ENCODE peak calls at places on chromosomes 2 and 18, in four cellular contexts. One of them, this sample, is unnamed.

GRCh38 chr18:5975111-5975622 is 79.8 kb upstream of the TMEM200C start:
- DNase-seq in A549: no peak
- DNase-seq in caudate nucleus: no peak
- DNase-seq in stimulated activated naive CD8-positive, alpha-beta T cell treated with anti-CD3 and anti-CD28 coated beads, Interleukin-15, Interleukin-2, amounts not matched to agents 100 U/mL and 50 U/mL, for 24 hours: no peak
- DNase-seq in this sample: no peak

GRCh38 chr2:217289153-217289908 is 429.5 kb upstream of the TNP1 start:
- DNase-seq in stimulated activated naive CD8-positive, alpha-beta T cell treated with anti-CD3 and anti-CD28 coated beads, Interleukin-15, Interleukin-2, amounts not matched to agents 100 U/mL and 50 U/mL, for 24 hours: no peak
- DNase-seq in caudate nucleus: no peak
- DNase-seq in A549: no peak
- DNase-seq in this sample: no peak

GRCh38 chr2:140892911-140893637 is 1237.7 kb downstream of the LRP1B start:
- DNase-seq in A549: no peak
- DNase-seq in caudate nucleus: no peak
- DNase-seq in stimulated activated naive CD8-positive, alpha-beta T cell treated with anti-CD3 and anti-CD28 coated beads, Interleukin-15, Interleukin-2, amounts not matched to agents 100 U/mL and 50 U/mL, for 24 hours: no peak
- DNase-seq in this sample: no peak

GRCh38 chr18:43751835-43752234 is 474.5 kb upstream of the SYT4 start:
- DNase-seq in A549: no peak
- DNase-seq in stimulated activated naive CD8-positive, alpha-beta T cell treated with anti-CD3 and anti-CD28 coated beads, Interleukin-15, Interleukin-2, amounts not matched to agents 100 U/mL and 50 U/mL, for 24 hours: no peak
- DNase-seq in caudate nucleus: no peak
- DNase-seq in this sample: no peak

GRCh38 chr2:216081487-216082387 is at the start of the genes PECR and TMEM169:
- DNase-seq in caudate nucleus: peak
- DNase-seq in A549: peak
- DNase-seq in stimulated activated naive CD8-positive, alpha-beta T cell treated with anti-CD3 and anti-CD28 coated beads, Interleukin-15, Interleukin-2, amounts not matched to agents 100 U/mL and 50 U/mL, for 24 hours: peak
- DNase-seq in this sample: peak

GRCh38 chr2:119644186-119644585 is 34.8 kb upstream of the TMEM177 start:
- DNase-seq in caudate nucleus: no peak
- DNase-seq in stimulated activated naive CD8-positive, alpha-beta T cell treated with anti-CD3 and anti-CD28 coated beads, Interleukin-15, Interleukin-2, amounts not matched to agents 100 U/mL and 50 U/mL, for 24 hours: no peak
- DNase-seq in A549: no peak
- DNase-seq in this sample: no peak

GRCh38 chr2:121285077-121285449 is at the start of gene TFCP2L1:
- DNase-seq in stimulated activated naive CD8-positive, alpha-beta T cell treated with anti-CD3 and anti-CD28 coated beads, Interleukin-15, Interleukin-2, amounts not matched to agents 100 U/mL and 50 U/mL, for 24 hours: peak
- DNase-seq in caudate nucleus: no peak
- DNase-seq in A549: peak
- DNase-seq in this sample: no peak

GRCh38 chr18:34624551-34624950 is 85.5 kb upstream of the DTNA start:
- DNase-seq in stimulated activated naive CD8-positive, alpha-beta T cell treated with anti-CD3 and anti-CD28 coated beads, Interleukin-15, Interleukin-2, amounts not matched to agents 100 U/mL and 50 U/mL, for 24 hours: no peak
- DNase-seq in caudate nucleus: no peak
- DNase-seq in A549: no peak
- DNase-seq in this sample: no peak

GRCh38 chr18:67199993-67200617 is 316.4 kb downstream of the DSEL start:
- DNase-seq in caudate nucleus: no peak
- DNase-seq in stimulated activated naive CD8-positive, alpha-beta T cell treated with anti-CD3 and anti-CD28 coated beads, Interleukin-15, Interleukin-2, amounts not matched to agents 100 U/mL and 50 U/mL, for 24 hours: no peak
- DNase-seq in A549: peak
- DNase-seq in this sample: no peak

GRCh38 chr2:201254331-201254730 is 6.0 kb upstream of the CASP8 start:
- DNase-seq in caudate nucleus: no peak
- DNase-seq in stimulated activated naive CD8-positive, alpha-beta T cell treated with anti-CD3 and anti-CD28 coated beads, Interleukin-15, Interleukin-2, amounts not matched to agents 100 U/mL and 50 U/mL, for 24 hours: peak
- DNase-seq in A549: no peak
- DNase-seq in this sample: no peak

GRCh38 chr2:203786912-203787311 is 80.5 kb downstream of the CD28 start:
- DNase-seq in caudate nucleus: no peak
- DNase-seq in stimulated activated naive CD8-positive, alpha-beta T cell treated with anti-CD3 and anti-CD28 coated beads, Interleukin-15, Interleukin-2, amounts not matched to agents 100 U/mL and 50 U/mL, for 24 hours: no peak
- DNase-seq in A549: no peak
- DNase-seq in this sample: no peak

GRCh38 chr18:23967321-23968089 is 47.0 kb upstream of the TTC39C start:
- DNase-seq in caudate nucleus: no peak
- DNase-seq in A549: no peak
- DNase-seq in stimulated activated naive CD8-positive, alpha-beta T cell treated with anti-CD3 and anti-CD28 coated beads, Interleukin-15, Interleukin-2, amounts not matched to agents 100 U/mL and 50 U/mL, for 24 hours: peak
- DNase-seq in this sample: no peak

GRCh38 chr2:182372661-182373060 is 54.2 kb downstream of the PDE1A start:
- DNase-seq in caudate nucleus: no peak
- DNase-seq in A549: peak
- DNase-seq in stimulated activated naive CD8-positive, alpha-beta T cell treated with anti-CD3 and anti-CD28 coated beads, Interleukin-15, Interleukin-2, amounts not matched to agents 100 U/mL and 50 U/mL, for 24 hours: no peak
- DNase-seq in this sample: no peak

GRCh38 chr2:232421189-232421785 is 14.6 kb downstream of the ALPG start:
- DNase-seq in caudate nucleus: no peak
- DNase-seq in A549: no peak
- DNase-seq in stimulated activated naive CD8-positive, alpha-beta T cell treated with anti-CD3 and anti-CD28 coated beads, Interleukin-15, Interleukin-2, amounts not matched to agents 100 U/mL and 50 U/mL, for 24 hours: no peak
- DNase-seq in this sample: no peak

GRCh38 chr2:68274022-68274421 is 21.7 kb upstream of the PPP3R1 start:
- DNase-seq in caudate nucleus: no peak
- DNase-seq in stimulated activated naive CD8-positive, alpha-beta T cell treated with anti-CD3 and anti-CD28 coated beads, Interleukin-15, Interleukin-2, amounts not matched to agents 100 U/mL and 50 U/mL, for 24 hours: no peak
- DNase-seq in A549: no peak
- DNase-seq in this sample: no peak

GRCh38 chr18:54812885-54813284 is 15.4 kb upstream of the RAB27B start:
- DNase-seq in stimulated activated naive CD8-positive, alpha-beta T cell treated with anti-CD3 and anti-CD28 coated beads, Interleukin-15, Interleukin-2, amounts not matched to agents 100 U/mL and 50 U/mL, for 24 hours: no peak
- DNase-seq in A549: no peak
- DNase-seq in caudate nucleus: no peak
- DNase-seq in this sample: no peak

GRCh38 chr2:189210250-189211075 is 30.9 kb upstream of the COL5A2 start:
- DNase-seq in A549: peak
- DNase-seq in caudate nucleus: no peak
- DNase-seq in stimulated activated naive CD8-positive, alpha-beta T cell treated with anti-CD3 and anti-CD28 coated beads, Interleukin-15, Interleukin-2, amounts not matched to agents 100 U/mL and 50 U/mL, for 24 hours: no peak
- DNase-seq in this sample: peak

GRCh38 chr2:28338046-28338753 is 54.5 kb upstream of the FOSL2 start:
- DNase-seq in caudate nucleus: no peak
- DNase-seq in stimulated activated naive CD8-positive, alpha-beta T cell treated with anti-CD3 and anti-CD28 coated beads, Interleukin-15, Interleukin-2, amounts not matched to agents 100 U/mL and 50 U/mL, for 24 hours: no peak
- DNase-seq in A549: no peak
- DNase-seq in this sample: no peak

GRCh38 chr2:142041105-142041504 is 89.7 kb downstream of the LRP1B start:
- DNase-seq in caudate nucleus: no peak
- DNase-seq in stimulated activated naive CD8-positive, alpha-beta T cell treated with anti-CD3 and anti-CD28 coated beads, Interleukin-15, Interleukin-2, amounts not matched to agents 100 U/mL and 50 U/mL, for 24 hours: no peak
- DNase-seq in A549: no peak
- DNase-seq in this sample: no peak

GRCh38 chr2:191571163-191571769 is 106.7 kb upstream of the NABP1 start:
- DNase-seq in A549: peak
- DNase-seq in caudate nucleus: no peak
- DNase-seq in stimulated activated naive CD8-positive, alpha-beta T cell treated with anti-CD3 and anti-CD28 coated beads, Interleukin-15, Interleukin-2, amounts not matched to agents 100 U/mL and 50 U/mL, for 24 hours: no peak
- DNase-seq in this sample: no peak

GRCh38 chr2:157935378-157935726 is 59.2 kb upstream of the ACVR1 start:
- DNase-seq in caudate nucleus: no peak
- DNase-seq in A549: no peak
- DNase-seq in stimulated activated naive CD8-positive, alpha-beta T cell treated with anti-CD3 and anti-CD28 coated beads, Interleukin-15, Interleukin-2, amounts not matched to agents 100 U/mL and 50 U/mL, for 24 hours: no peak
- DNase-seq in this sample: no peak

GRCh38 chr2:85731606-85732005 is 22.2 kb upstream of the ATOH8 start:
- DNase-seq in A549: no peak
- DNase-seq in caudate nucleus: no peak
- DNase-seq in stimulated activated naive CD8-positive, alpha-beta T cell treated with anti-CD3 and anti-CD28 coated beads, Interleukin-15, Interleukin-2, amounts not matched to agents 100 U/mL and 50 U/mL, for 24 hours: no peak
- DNase-seq in this sample: no peak